ENCODE peak calls at places on chromosomes 2 and 18, in nine cellular contexts. U is HT1080; R is NCI-H2107; D is WTC11; E is upper lobe of right lung; H is NCI-H1092; Z is glutamatergic neuron; M is CD4-positive, alpha-beta memory T cell; G is HFFc6. Q is an unnamed sample.

GRCh38 chr18:3388980-3389379 is 61.0 kb upstream of the TGIF1 start:
- DNase-seq in H (no peak), G (no peak), E (no peak), Z (no peak), U (no peak), D (no peak), R (no peak), M (no peak), Q (no peak)

GRCh38 chr2:26471278-26471677 is 6.6 kb downstream of the OTOF start:
- DNase-seq in R (no peak), U (no peak), M (no peak), H (peak), E (no peak), G (no peak), Z (no peak), D (no peak), Q (no peak)

GRCh38 chr2:148594216-148594615 is 50.3 kb upstream of the EPC2 start:
- DNase-seq in R (no peak), E (no peak), H (no peak), U (no peak), M (no peak), Z (no peak), D (no peak), G (no peak), Q (no peak)

GRCh38 chr2:30759481-30759880 is 47.8 kb downstream of the CAPN13 start:
- DNase-seq in E (peak), D (no peak), R (no peak), Z (no peak), U (no peak), G (no peak), H (no peak), M (no peak), Q (no peak)

GRCh38 chr18:1668284-1668683 is 763.6 kb downstream of the ADCYAP1 start:
- DNase-seq in E (no peak), M (no peak), R (no peak), H (no peak), G (no peak), Z (no peak), D (no peak), U (no peak), Q (no peak)

GRCh38 chr2:239041062-239041461 is 193.2 kb downstream of the TWIST2 start:
- DNase-seq in U (no peak), H (no peak), E (no peak), G (no peak), R (no peak), M (no peak), Z (no peak), D (no peak), Q (no peak)

GRCh38 chr2:207682557-207682956 is 28.9 kb upstream of the CCNYL1 start:
- DNase-seq in H (no peak), U (no peak), M (no peak), Z (no peak), R (no peak), G (no peak), D (no peak), E (no peak), Q (no peak)

GRCh38 chr2:10356459-10356851 is 53.8 kb downstream of the HPCAL1 start:
- DNase-seq in R (no peak), G (no peak), D (no peak), Z (no peak), E (no peak), M (no peak), U (no peak), H (no peak), Q (no peak)

GRCh38 chr18:35782926-35783325 is 189.6 kb upstream of the RMP24 start:
- DNase-seq in Z (no peak), G (no peak), E (no peak), U (no peak), D (no peak), R (no peak), M (no peak), H (no peak), Q (no peak)

GRCh38 chr2:171347591-171348032 is 86.2 kb downstream of the METTL8 start:
- DNase-seq in R (no peak), H (no peak), U (peak), E (no peak), Z (no peak), M (no peak), D (no peak), G (peak), Q (no peak)

GRCh38 chr2:46983065-46983801 is 67.6 kb upstream of the MCFD2 start:
- DNase-seq in E (no peak), D (no peak), R (no peak), Z (no peak), G (peak), H (no peak), M (no peak), U (peak), Q (no peak)

GRCh38 chr2:101486258-101486701 is 11.4 kb upstream of the RFX8 start:
- DNase-seq in G (no peak), M (peak), D (no peak), E (no peak), H (no peak), Z (no peak), U (no peak), R (no peak), Q (no peak)

GRCh38 chr18:46660955-46661749 is 4.1 kb upstream of the LOXHD1 start:
- DNase-seq in R (no peak), D (peak), U (no peak), G (peak), Z (peak), E (no peak), M (no peak), H (no peak), Q (peak)

GRCh38 chr2:200380139-200380561 is 73.7 kb downstream of the SPATS2L start:
- DNase-seq in G (no peak), U (no peak), Z (no peak), R (no peak), H (peak), D (no peak), M (no peak), E (no peak), Q (peak)

GRCh38 chr2:213098612-213099011 is 52.8 kb downstream of the IKZF2 start:
- DNase-seq in M (no peak), Z (no peak), D (no peak), E (no peak), U (no peak), H (no peak), G (no peak), R (no peak), Q (no peak)

GRCh38 chr2:129907256-129907973 is 72.1 kb upstream of the RAB6C start:
- DNase-seq in R (no peak), D (no peak), M (no peak), U (no peak), H (no peak), E (peak), G (no peak), Z (no peak), Q (no peak)

Q was measured in retina.